ENCODE peak calls at places on chromosomes 1 and 21, in eight cellular contexts. V is stomach, S is HepG2, T is heart left ventricle, O is transverse colon, B is tibial nerve, Q is sigmoid colon, M is body of pancreas. F is an unnamed sample. For H3K9me3 and H3K36me3, the result is how much of the 10 kb centered on the place peaks cover.

GRCh38 chr1:44409741-44410140 is 4.7 kb downstream of the RNF220 start:
- DNase-seq in V (no peak), S (no peak), T (no peak), O (no peak), B (no peak), Q (no peak), M (no peak), F (no peak)

GRCh38 chr1:222071313-222071886 is 329.5 kb upstream of the DUSP10 start:
- DNase-seq in V (no peak), S (no peak), T (no peak), O (no peak), B (no peak), Q (no peak), M (peak), F (peak)

GRCh38 chr1:205670611-205671430 is 9.5 kb downstream of the SLC45A3 start:
- DNase-seq in V (no peak), S (no peak), T (no peak), O (no peak), B (no peak), Q (no peak), M (no peak), F (no peak)

GRCh38 chr1:78831731-78832360 is 174.7 kb downstream of the ADGRL4 start:
- DNase-seq in V (no peak), S (no peak), T (no peak), O (no peak), B (no peak), Q (no peak), M (no peak), F (no peak)

GRCh38 chr1:40919475-40920011 is 57.4 kb upstream of the CITED4 start:
- DNase-seq in V (peak), S (peak), T (no peak), O (no peak), B (no peak), Q (no peak), M (peak), F (peak)

GRCh38 chr1:24966724-24967346 is 36.8 kb upstream of the RUNX3 start:
- DNase-seq in V (no peak), S (no peak), T (no peak), O (no peak), B (no peak), Q (peak), M (peak), F (no peak)

GRCh38 chr1:22416555-22417454 is 34.8 kb upstream of the ZBTB40 start:
- DNase-seq in V (peak), S (peak), T (peak), O (peak), B (peak), Q (no peak), M (peak), F (peak)

GRCh38 chr1:201510734-201511133 is 3.8 kb upstream of the CSRP1 start:
- DNase-seq in V (no peak), S (no peak), T (no peak), O (no peak), B (no peak), Q (no peak), M (no peak), F (no peak)

DNA sequence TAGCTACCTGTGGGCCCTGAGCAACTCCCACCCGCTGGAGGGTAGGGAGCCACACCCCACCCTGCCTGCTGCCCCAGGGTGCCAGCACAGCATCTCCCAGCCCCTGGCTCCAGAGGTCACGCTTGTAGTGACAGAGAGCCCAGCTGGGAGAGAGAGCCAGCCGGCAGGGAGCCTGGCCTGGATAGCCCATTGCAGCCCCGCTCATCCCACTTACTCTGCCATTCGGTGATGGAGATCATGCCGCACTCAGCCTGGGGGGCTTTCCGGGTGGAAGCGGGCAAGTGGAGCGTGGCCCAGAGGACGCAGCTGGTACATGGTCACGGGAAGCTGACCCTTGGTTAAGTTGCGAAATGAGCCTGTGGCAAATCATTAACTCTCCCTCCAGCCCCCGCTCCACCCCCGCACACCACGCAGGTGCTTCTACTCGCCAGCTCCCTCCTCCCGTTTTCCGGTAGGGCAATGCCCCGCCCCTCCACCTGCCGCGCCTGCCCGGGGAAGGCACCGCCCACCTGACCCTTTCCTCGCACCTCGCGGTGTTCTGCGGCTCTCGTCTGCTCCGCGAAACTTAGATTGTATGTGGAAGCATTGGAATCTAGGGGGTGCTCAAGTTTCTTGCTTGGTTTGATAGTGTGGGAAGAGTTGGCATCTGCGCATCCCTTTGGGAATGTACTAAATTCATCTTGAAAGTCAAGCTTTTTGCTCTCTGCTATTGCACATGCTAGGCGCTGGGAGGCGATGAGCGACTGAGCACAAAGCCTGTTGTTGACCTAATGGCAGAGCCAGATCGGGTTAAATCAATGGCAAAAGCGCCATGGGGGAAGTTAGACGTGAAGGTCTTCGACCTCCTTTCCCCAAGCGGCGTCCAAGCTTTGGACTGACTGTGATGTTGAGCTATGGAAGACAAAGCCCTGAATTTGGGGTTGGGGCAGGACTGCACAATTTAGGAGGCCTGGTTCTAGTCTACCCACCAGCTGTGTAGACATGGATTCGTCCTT is at the start of gene GOLT1A:
- DNase-seq in V (peak), S (peak), T (peak), O (peak), B (peak), Q (peak), M (peak), F (peak)
- TF ChIP-seq POLR2A in V (no peak), S (peak), T (no peak), O (no peak), B (no peak), Q (no peak), M (peak), F (no peak)

DNA sequence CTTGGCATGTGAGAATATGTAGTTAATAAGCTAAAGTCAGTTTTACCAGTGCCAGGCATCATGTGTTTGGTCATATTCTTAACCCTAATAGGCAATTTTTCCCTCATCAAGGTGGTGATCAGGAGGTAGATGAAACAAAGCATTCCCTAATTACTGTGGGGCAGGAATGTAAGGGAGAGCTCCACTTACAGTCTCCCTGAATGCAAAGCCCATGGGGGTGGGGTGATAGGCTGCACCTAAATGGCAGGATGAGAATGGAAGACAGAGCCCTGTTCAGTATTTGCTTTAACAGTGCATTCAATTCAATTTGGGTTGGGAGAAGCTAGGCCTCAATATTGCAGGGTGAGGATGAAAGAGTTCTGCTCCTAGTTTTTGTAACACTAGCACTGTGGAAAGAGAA is 23.4 kb downstream of the ZNF678 start:
- DNase-seq in V (no peak), S (no peak), T (no peak), O (no peak), B (no peak), Q (no peak), M (no peak), F (no peak)
- H3K9me3 ChIP-seq in V (under half), S (under half), T (under half), O (under half), B (under half), Q (under half), M (under half), F (under half)

DNA sequence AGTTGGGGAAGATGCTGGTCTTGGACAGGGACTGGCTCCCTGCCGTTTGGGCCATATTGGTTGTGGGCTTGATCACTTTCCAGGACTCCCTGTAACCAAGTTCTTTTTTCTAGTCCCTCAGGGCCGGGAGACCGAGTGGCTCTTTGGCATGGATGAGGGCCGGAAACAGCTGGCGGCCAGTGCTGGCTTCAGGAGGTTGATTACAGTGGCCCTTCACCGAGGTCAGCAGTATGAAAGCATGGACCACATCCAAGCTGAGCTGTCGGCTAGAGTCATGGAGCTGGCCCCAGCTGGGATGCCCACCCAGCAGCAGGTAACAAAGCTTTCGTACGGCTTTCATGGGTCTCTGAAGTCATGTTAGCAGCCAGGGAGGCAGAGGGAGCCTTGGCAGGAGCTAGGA is 4.3 kb downstream of the METTL13 start:
- DNase-seq in V (no peak), S (no peak), T (no peak), O (no peak), B (no peak), Q (no peak), M (no peak), F (no peak)
- H3K36me3 ChIP-seq in V (half or more), S (half or more), T (half or more), O (under half), B (half or more), Q (half or more), M (under half), F (under half)

DNA sequence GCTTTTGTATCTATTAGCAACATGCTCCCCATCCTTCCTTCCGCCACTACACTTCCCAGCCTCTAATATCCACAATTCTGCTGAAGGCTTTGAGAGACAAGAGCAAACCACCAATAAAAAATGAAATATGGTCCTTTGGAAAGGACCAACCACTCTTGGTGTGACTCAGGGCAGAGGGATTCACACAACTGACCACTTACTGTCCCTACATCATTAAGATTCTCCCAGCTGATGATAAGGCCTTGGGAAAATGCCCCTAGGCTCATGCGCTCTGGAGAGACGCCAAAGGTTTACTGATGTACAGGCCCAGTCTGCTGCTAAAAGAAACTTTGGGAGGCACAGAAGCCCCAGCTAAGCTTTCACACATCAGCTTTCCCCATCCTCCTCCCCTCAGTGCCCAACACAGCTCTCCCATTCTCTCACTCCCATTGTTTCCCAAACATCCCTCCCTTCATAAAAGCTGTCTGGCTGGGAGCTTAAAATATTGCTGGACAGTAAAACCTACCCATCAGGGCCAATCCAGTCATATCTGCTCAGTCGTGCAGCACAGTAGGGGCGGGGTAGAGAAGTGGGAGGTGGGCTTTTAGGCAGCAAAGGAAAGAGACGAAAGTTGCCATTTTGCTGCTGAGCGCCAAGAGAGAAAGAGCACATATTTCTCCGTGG is at the start of gene GJA8:
- DNase-seq in V (no peak), S (no peak), T (no peak), O (no peak), B (no peak), Q (no peak), M (no peak), F (no peak)
- TF ChIP-seq POLR2A in V (no peak), S (no peak), T (no peak), O (no peak), B (no peak), Q (no peak), M (no peak), F (no peak)

DNA sequence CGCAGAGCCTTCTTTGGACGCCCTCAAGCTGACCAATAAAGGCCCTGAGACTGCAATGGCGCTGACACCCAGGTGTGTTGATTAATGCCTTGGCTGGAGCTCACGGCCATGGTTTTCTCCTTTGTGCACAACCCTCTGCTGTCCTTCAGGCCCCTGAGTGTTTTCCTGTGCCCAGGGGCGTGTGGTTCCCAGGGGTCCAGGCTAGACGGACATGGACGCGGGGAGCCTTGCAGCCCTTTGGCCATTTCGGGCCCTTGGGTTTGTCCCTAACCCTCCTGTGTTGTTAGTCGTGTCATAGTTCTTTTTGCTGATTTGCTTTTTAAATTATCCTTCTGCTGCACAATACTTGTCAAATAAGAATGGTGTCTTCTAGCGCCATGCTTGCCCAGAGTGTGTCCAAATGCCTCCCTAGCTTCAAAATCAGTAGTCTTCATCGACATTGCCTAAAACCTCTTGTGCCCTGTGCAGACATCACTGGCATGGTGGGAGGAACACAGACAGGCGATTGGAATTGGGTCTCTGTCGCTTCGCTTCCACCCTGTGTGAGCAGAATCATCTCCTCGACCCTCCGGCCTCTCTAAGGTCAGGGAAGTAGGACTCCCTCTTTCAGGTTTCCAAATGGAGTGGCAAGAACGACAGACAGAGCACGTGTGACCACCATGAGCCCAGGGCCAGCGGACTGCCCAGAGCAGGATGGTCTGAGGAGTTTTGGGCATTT is 1.9 kb downstream of the KRTAP10-4 start:
- DNase-seq in V (no peak), S (no peak), T (no peak), O (no peak), B (no peak), Q (no peak), M (no peak), F (no peak)
- H3K9me3 ChIP-seq in V (under half), S (under half), T (under half), O (under half), B (under half), Q (under half), M (under half), F (under half)

DNA sequence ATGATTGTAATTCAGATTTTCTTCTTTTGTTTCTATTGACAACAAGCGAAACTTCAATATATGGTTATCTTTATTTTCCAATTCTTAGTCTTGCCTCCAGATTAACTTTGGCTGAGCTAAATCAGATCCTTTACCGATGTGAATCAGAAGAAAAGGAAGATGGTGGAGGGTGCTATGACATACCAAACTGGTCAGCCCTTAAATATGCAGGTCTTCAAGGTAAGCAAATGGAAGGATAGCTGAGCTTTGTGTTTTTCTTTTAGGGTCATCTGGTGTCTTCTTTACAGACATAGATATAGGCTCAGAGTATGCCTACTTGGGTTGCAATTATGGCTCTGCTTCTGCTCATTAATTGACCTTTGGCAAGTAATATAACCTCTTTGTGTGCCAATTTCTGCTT is 37.7 kb downstream of the AGL start:
- DNase-seq in V (no peak), S (no peak), T (no peak), O (no peak), B (no peak), Q (no peak), M (no peak), F (no peak)
- H3K36me3 ChIP-seq in V (under half), S (under half), T (half or more), O (under half), B (half or more), Q (half or more), M (under half), F (under half)

F was measured in testis.